ENCODE peak calls at places on chromosomes 4 and X, in four cellular contexts. One of them, this sample, is unnamed.

GRCh38 chrX:43592597-43592996 is 63.5 kb upstream of the MAOA start:
- DNase-seq in H1: no peak
- DNase-seq in SK-N-SH: no peak
- DNase-seq in GM12878: no peak
- DNase-seq in this sample: no peak

GRCh38 chr4:69828828-69829227 is 31.1 kb downstream of the SULT1E1 start:
- DNase-seq in H1: no peak
- DNase-seq in SK-N-SH: no peak
- DNase-seq in GM12878: no peak
- DNase-seq in this sample: no peak

GRCh38 chr4:189136462-189136861 is 804.2 kb upstream of the FRG1 start:
- DNase-seq in H1: no peak
- DNase-seq in SK-N-SH: no peak
- DNase-seq in GM12878: no peak
- DNase-seq in this sample: no peak

GRCh38 chr4:173538148-173538902 is 8.3 kb upstream of the HAND2 start:
- DNase-seq in H1: peak; percentile 74
- DNase-seq in SK-N-SH: peak; percentile 68
- DNase-seq in GM12878: no peak
- DNase-seq in this sample: no peak

GRCh38 chrX:154712781-154713391 is 38.0 kb downstream of the GAB3 start:
- DNase-seq in H1: no peak
- DNase-seq in SK-N-SH: no peak
- DNase-seq in GM12878: peak; percentile 68
- DNase-seq in this sample: no peak

GRCh38 chr4:104531390-104531789 is 36.7 kb upstream of the CXXC4 start:
- DNase-seq in H1: no peak
- DNase-seq in SK-N-SH: no peak
- DNase-seq in GM12878: no peak
- DNase-seq in this sample: no peak

GRCh38 chr4:5218376-5219069 is 167.2 kb downstream of the STK32B start:
- DNase-seq in H1: no peak
- DNase-seq in SK-N-SH: no peak
- DNase-seq in GM12878: no peak
- DNase-seq in this sample: no peak

GRCh38 chr4:54897590-54897989 is 227.8 kb downstream of the KDR start:
- DNase-seq in H1: no peak
- DNase-seq in SK-N-SH: no peak
- DNase-seq in GM12878: no peak
- DNase-seq in this sample: no peak

GRCh38 chrX:63470506-63470905 is 119.4 kb upstream of the SPIN4 start:
- DNase-seq in H1: no peak
- DNase-seq in SK-N-SH: no peak
- DNase-seq in GM12878: no peak
- DNase-seq in this sample: no peak

GRCh38 chr4:183356173-183356825 is 34.1 kb upstream of the CLDN24 start:
- DNase-seq in H1: no peak
- DNase-seq in SK-N-SH: no peak
- DNase-seq in GM12878: no peak
- DNase-seq in this sample: no peak

GRCh38 chrX:76453737-76454406 is 26.4 kb downstream of the MAGEE1 start:
- DNase-seq in H1: peak; percentile 46
- DNase-seq in SK-N-SH: no peak
- DNase-seq in GM12878: no peak
- DNase-seq in this sample: no peak

GRCh38 chrX:20680998-20681397 is 414.3 kb upstream of the RPS6KA3 start:
- DNase-seq in H1: no peak
- DNase-seq in SK-N-SH: no peak
- DNase-seq in GM12878: no peak
- DNase-seq in this sample: no peak

GRCh38 chr4:74886490-74886889 is 46.4 kb upstream of the PARM1 start:
- DNase-seq in H1: no peak
- DNase-seq in SK-N-SH: no peak
- DNase-seq in GM12878: no peak
- DNase-seq in this sample: no peak

GRCh38 chr4:123974419-123975105 is 578.0 kb downstream of the SPRY1 start:
- DNase-seq in H1: no peak
- DNase-seq in SK-N-SH: no peak
- DNase-seq in GM12878: no peak
- DNase-seq in this sample: no peak

GRCh38 chr4:22901631-22902030 is 208.9 kb downstream of the GBA3 start:
- DNase-seq in H1: no peak
- DNase-seq in SK-N-SH: no peak
- DNase-seq in GM12878: no peak
- DNase-seq in this sample: no peak

GRCh38 chr4:137896221-137896737 is 345.9 kb downstream of the SLC7A11 start:
- DNase-seq in H1: no peak
- DNase-seq in SK-N-SH: no peak
- DNase-seq in GM12878: no peak
- DNase-seq in this sample: no peak

GRCh38 chrX:154546354-154547244 is at the start of gene G6PD:
- DNase-seq in H1: peak; percentile 86
- DNase-seq in SK-N-SH: peak; percentile 95
- DNase-seq in GM12878: no peak
- DNase-seq in this sample: peak; percentile 43

GRCh38 chr4:4321951-4322688 is 32.1 kb downstream of the ZBTB49 start:
- DNase-seq in H1: no peak
- DNase-seq in SK-N-SH: no peak
- DNase-seq in GM12878: no peak
- DNase-seq in this sample: no peak

GRCh38 chrX:112654871-112655270 is 24.9 kb downstream of the LHFPL1 start:
- DNase-seq in H1: no peak
- DNase-seq in SK-N-SH: no peak
- DNase-seq in GM12878: no peak
- DNase-seq in this sample: no peak

GRCh38 chrX:117002981-117003380 is 540.2 kb upstream of the CT83 start:
- DNase-seq in H1: no peak
- DNase-seq in SK-N-SH: no peak
- DNase-seq in GM12878: no peak
- DNase-seq in this sample: no peak

GRCh38 chr4:38753021-38753806 is 29.6 kb downstream of the TLR10 start:
- DNase-seq in H1: peak; percentile 68
- DNase-seq in SK-N-SH: peak; percentile 19
- DNase-seq in GM12878: no peak
- DNase-seq in this sample: peak; percentile 38

GRCh38 chr4:60657802-60658201 is 542.3 kb upstream of the ADGRL3 start:
- DNase-seq in H1: no peak
- DNase-seq in SK-N-SH: no peak
- DNase-seq in GM12878: no peak
- DNase-seq in this sample: no peak

GRCh38 chrX:920234-920799 is 289.7 kb downstream of the SHOX start:
- DNase-seq in H1: peak; percentile 22
- DNase-seq in SK-N-SH: no peak
- DNase-seq in GM12878: no peak
- DNase-seq in this sample: no peak

GRCh38 chr4:77220841-77221613 is 64.0 kb downstream of the CCNG2 start:
- DNase-seq in H1: no peak
- DNase-seq in SK-N-SH: no peak
- DNase-seq in GM12878: no peak
- DNase-seq in this sample: no peak

GRCh38 chr4:162682651-162683050 is 484.0 kb downstream of the NAF1 start:
- DNase-seq in H1: no peak
- DNase-seq in SK-N-SH: no peak
- DNase-seq in GM12878: no peak
- DNase-seq in this sample: no peak

GRCh38 chr4:77465271-77465670 is 140.3 kb upstream of the CXCL13 start:
- DNase-seq in H1: peak; percentile 49
- DNase-seq in SK-N-SH: no peak
- DNase-seq in GM12878: no peak
- DNase-seq in this sample: no peak

GRCh38 chr4:11376146-11376545 is 52.5 kb downstream of the HS3ST1 start:
- DNase-seq in H1: no peak
- DNase-seq in SK-N-SH: no peak
- DNase-seq in GM12878: no peak
- DNase-seq in this sample: no peak

GRCh38 chrX:129561453-129561852 is 21.4 kb downstream of the OCRL start:
- DNase-seq in H1: no peak
- DNase-seq in SK-N-SH: no peak
- DNase-seq in GM12878: no peak
- DNase-seq in this sample: no peak

GRCh38 chr4:136316961-136317360 is 1215.3 kb downstream of the PCDH18 start:
- DNase-seq in H1: no peak
- DNase-seq in SK-N-SH: no peak
- DNase-seq in GM12878: no peak
- DNase-seq in this sample: no peak

GRCh38 chr4:128287159-128287870 is at the start of gene PGRMC2:
- DNase-seq in H1: peak; percentile 67
- DNase-seq in SK-N-SH: peak; percentile 61
- DNase-seq in GM12878: no peak
- DNase-seq in this sample: no peak

GRCh38 chr4:16591867-16592266 is 306.6 kb downstream of the LDB2 start:
- DNase-seq in H1: no peak
- DNase-seq in SK-N-SH: peak; percentile 16
- DNase-seq in GM12878: no peak
- DNase-seq in this sample: no peak

GRCh38 chr4:23337292-23337691 is 552.6 kb downstream of the PPARGC1A start:
- DNase-seq in H1: no peak
- DNase-seq in SK-N-SH: no peak
- DNase-seq in GM12878: no peak
- DNase-seq in this sample: no peak

GRCh38 chrX:130170752-130171445 is 863 bp upstream of the RAB33A start:
- DNase-seq in H1: peak; percentile 71
- DNase-seq in SK-N-SH: peak; percentile 83
- DNase-seq in GM12878: peak; percentile 39
- DNase-seq in this sample: no peak

GRCh38 chr4:120144634-120145033 is 78.0 kb upstream of the MAD2L1 start:
- DNase-seq in H1: no peak
- DNase-seq in SK-N-SH: no peak
- DNase-seq in GM12878: no peak
- DNase-seq in this sample: no peak

GRCh38 chr4:40130401-40131036 is 66.3 kb upstream of the RHOH start:
- DNase-seq in H1: no peak
- DNase-seq in SK-N-SH: no peak
- DNase-seq in GM12878: no peak
- DNase-seq in this sample: no peak

GRCh38 chrX:14528629-14529287 is 578 bp upstream of the GLRA2 start:
- DNase-seq in H1: peak; percentile 81
- DNase-seq in SK-N-SH: peak; percentile 27
- DNase-seq in GM12878: peak; percentile 4
- DNase-seq in this sample: peak; percentile 10

GRCh38 chrX:65017464-65017863 is 41.2 kb upstream of the ZC4H2 start:
- DNase-seq in H1: no peak
- DNase-seq in SK-N-SH: no peak
- DNase-seq in GM12878: no peak
- DNase-seq in this sample: no peak
- TF ChIP-seq TCF12 in H1: no peak
- TF ChIP-seq TCF12 in SK-N-SH: no peak
- TF ChIP-seq TCF12 in GM12878: no peak
- TF ChIP-seq TCF12 in this sample: no peak

GRCh38 chr4:2689825-2690700 is 66.1 kb downstream of the TNIP2 start:
- DNase-seq in H1: no peak
- DNase-seq in SK-N-SH: no peak
- DNase-seq in GM12878: peak; percentile 51
- DNase-seq in this sample: no peak

GRCh38 chr4:2694691-2695090 is 61.4 kb downstream of the TNIP2 start:
- DNase-seq in H1: no peak
- DNase-seq in SK-N-SH: no peak
- DNase-seq in GM12878: no peak
- DNase-seq in this sample: no peak

GRCh38 chr4:2691313-2691712 is 64.8 kb downstream of the TNIP2 start:
- DNase-seq in H1: no peak
- DNase-seq in SK-N-SH: no peak
- DNase-seq in GM12878: no peak
- DNase-seq in this sample: no peak

GRCh38 chr4:2689114-2689513 is 67.0 kb downstream of the TNIP2 start:
- DNase-seq in H1: no peak
- DNase-seq in SK-N-SH: no peak
- DNase-seq in GM12878: no peak
- DNase-seq in this sample: no peak

GRCh38 chr4:2691952-2692435 is 64.1 kb downstream of the TNIP2 start:
- DNase-seq in H1: no peak
- DNase-seq in SK-N-SH: no peak
- DNase-seq in GM12878: peak; percentile 28
- DNase-seq in this sample: no peak
- H3K36me3 ChIP-seq in H1: peaks cover 27% of the 10 kb centered on the region
- H3K36me3 ChIP-seq in SK-N-SH: peaks cover 45% of the 10 kb centered on the region
- H3K36me3 ChIP-seq in GM12878: peaks cover 26% of the 10 kb centered on the region
- H3K36me3 ChIP-seq in this sample: peaks cover 37% of the 10 kb centered on the region

GRCh38 chrX:139194571-139195280 is 335.8 kb upstream of the F9 start:
- DNase-seq in H1: no peak
- DNase-seq in SK-N-SH: no peak
- DNase-seq in GM12878: no peak
- DNase-seq in this sample: no peak
- TF ChIP-seq TCF12 in H1: no peak
- TF ChIP-seq TCF12 in SK-N-SH: no peak
- TF ChIP-seq TCF12 in GM12878: no peak
- TF ChIP-seq TCF12 in this sample: no peak

GRCh38 chr4:118254368-118254767 is 98.4 kb downstream of the PRSS12 start:
- DNase-seq in H1: no peak
- DNase-seq in SK-N-SH: no peak
- DNase-seq in GM12878: no peak
- DNase-seq in this sample: no peak
- H3K36me3 ChIP-seq in H1: no peaks in the 10 kb centered on the region
- H3K36me3 ChIP-seq in SK-N-SH: peaks cover 4% of the 10 kb centered on the region
- H3K36me3 ChIP-seq in GM12878: no peaks in the 10 kb centered on the region
- H3K36me3 ChIP-seq in this sample: no peaks in the 10 kb centered on the region

DNA sequence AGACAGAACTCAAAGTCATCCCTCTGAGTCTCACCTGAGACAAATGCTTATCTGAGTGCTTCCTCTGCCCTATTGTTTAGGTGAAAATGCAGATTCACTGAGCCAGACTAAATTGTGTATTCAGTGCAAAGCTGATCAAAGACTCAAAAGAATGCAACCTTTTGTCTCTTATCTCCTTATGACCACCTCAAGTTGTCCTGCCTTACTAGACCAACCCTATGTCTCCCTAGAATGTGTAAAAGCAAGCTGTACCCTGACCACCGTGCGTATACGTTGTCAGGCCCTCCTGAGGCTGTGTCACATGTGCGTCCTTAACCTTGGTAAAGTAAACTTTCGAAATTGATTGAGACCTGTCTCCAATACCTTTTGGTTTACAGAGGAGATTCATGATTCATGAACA is 63.6 kb upstream of the SH3RF1 start:
- DNase-seq in H1: no peak
- DNase-seq in SK-N-SH: no peak
- DNase-seq in GM12878: no peak
- DNase-seq in this sample: no peak
- TF ChIP-seq TCF12 in H1: no peak
- TF ChIP-seq TCF12 in SK-N-SH: no peak
- TF ChIP-seq TCF12 in GM12878: no peak
- TF ChIP-seq TCF12 in this sample: no peak

GRCh38 chr4:15513545-15513944 is 43.9 kb downstream of the CC2D2A start:
- DNase-seq in H1: no peak
- DNase-seq in SK-N-SH: no peak
- DNase-seq in GM12878: no peak
- DNase-seq in this sample: no peak

GRCh38 chr4:15521442-15522039 is 51.9 kb downstream of the CC2D2A start:
- DNase-seq in H1: no peak
- DNase-seq in SK-N-SH: no peak
- DNase-seq in GM12878: no peak
- DNase-seq in this sample: no peak

GRCh38 chr4:15515106-15515505 is 45.4 kb downstream of the CC2D2A start:
- DNase-seq in H1: no peak
- DNase-seq in SK-N-SH: no peak
- DNase-seq in GM12878: no peak
- DNase-seq in this sample: no peak

GRCh38 chr4:15516494-15516893 is 46.8 kb downstream of the CC2D2A start:
- DNase-seq in H1: no peak
- DNase-seq in SK-N-SH: no peak
- DNase-seq in GM12878: no peak
- DNase-seq in this sample: no peak
- H3K36me3 ChIP-seq in H1: no peaks in the 10 kb centered on the region
- H3K36me3 ChIP-seq in SK-N-SH: peaks cover 49% of the 10 kb centered on the region
- H3K36me3 ChIP-seq in GM12878: no peaks in the 10 kb centered on the region
- H3K36me3 ChIP-seq in this sample: peaks cover 2% of the 10 kb centered on the region

This sample was measured in HepG2.